ENCODE peak calls at places on chromosomes 6 and 20, in nine cellular contexts. A is LoVo, B is AG08396, Q is AG04450, Z is fibroblast of pulmonary artery, L is EH, M is hepatocyte, V is suprapubic skin, W is T-helper 9 cell. H is an unnamed sample.

GRCh38 chr20:25294459-25295385 is 46.8 kb downstream of the PYGB start:
- DNase-seq in Q (no peak), B (peak), W (peak), A (no peak), V (no peak), Z (peak), L (peak), M (peak), H (peak)

GRCh38 chr6:34145161-34146020 is 496 bp downstream of the GRM4 start:
- DNase-seq in Q (no peak), B (peak), A (no peak), V (no peak), L (peak), M (peak), Z (peak), W (no peak), H (peak)

GRCh38 chr6:68834561-68834960 is 199.5 kb downstream of the ADGRB3 start:
- DNase-seq in Z (no peak), Q (no peak), B (peak), W (no peak), L (no peak), M (no peak), A (no peak), V (no peak), H (no peak)

GRCh38 chr6:157030756-157031155 is 253.6 kb downstream of the ARID1B start:
- DNase-seq in V (no peak), B (no peak), L (no peak), Z (no peak), A (no peak), W (no peak), M (no peak), Q (no peak), H (no peak)

GRCh38 chr6:33957391-33958207 is 153.8 kb upstream of the MLN start:
- DNase-seq in B (no peak), V (no peak), A (no peak), M (no peak), L (no peak), W (no peak), Z (no peak), Q (no peak), H (no peak)

GRCh38 chr6:112773217-112773616 is 426.1 kb downstream of the RFPL4B start:
- DNase-seq in A (no peak), M (no peak), Q (no peak), V (no peak), W (no peak), L (peak), B (no peak), Z (no peak), H (no peak)

GRCh38 chr6:20791932-20792331 is 257.7 kb downstream of the CDKAL1 start:
- DNase-seq in W (no peak), L (peak), A (no peak), V (no peak), B (no peak), Q (no peak), M (no peak), Z (no peak), H (no peak)

GRCh38 chr6:84771732-84772131 is 7.3 kb upstream of the TBX18 start:
- DNase-seq in V (no peak), L (no peak), Z (peak), Q (no peak), M (no peak), W (no peak), B (no peak), A (no peak), H (no peak)

GRCh38 chr6:136945626-136946235 is 23.6 kb downstream of the SLC35D3 start:
- DNase-seq in Q (no peak), W (no peak), B (no peak), M (no peak), L (no peak), A (no peak), Z (no peak), V (no peak), H (no peak)

GRCh38 chr6:131721161-131721560 is 10.3 kb upstream of the CTAGE9 start:
- DNase-seq in V (no peak), L (no peak), A (no peak), Q (no peak), B (no peak), M (no peak), W (no peak), Z (no peak), H (no peak)

GRCh38 chr20:21364413-21364812 is 32.9 kb downstream of the NKX2-4 start:
- DNase-seq in B (no peak), M (no peak), Z (no peak), Q (no peak), W (no peak), V (no peak), L (no peak), A (no peak), H (no peak)

GRCh38 chr6:170505306-170505705 is 47.8 kb downstream of the PSMB1 start:
- DNase-seq in Z (no peak), W (no peak), Q (no peak), V (no peak), B (no peak), A (peak), L (no peak), M (no peak), H (no peak)

GRCh38 chr6:170076466-170077165 is 214.3 kb downstream of the DLL1 start:
- DNase-seq in A (no peak), L (no peak), Q (no peak), M (no peak), B (no peak), W (no peak), Z (no peak), V (peak), H (no peak)

GRCh38 chr6:1479095-1479494 is 89.7 kb downstream of the FOXF2 start:
- DNase-seq in L (peak), A (no peak), Q (no peak), B (peak), Z (peak), W (no peak), V (peak), M (peak), H (no peak)

GRCh38 chr20:31496761-31497295 is 17.4 kb upstream of the HM13 start:
- DNase-seq in W (no peak), B (no peak), Z (peak), Q (no peak), L (peak), V (peak), A (peak), M (peak), H (no peak)

GRCh38 chr6:106747139-106747538 is 117.8 kb downstream of the QRSL1 start:
- DNase-seq in V (no peak), A (peak), B (no peak), M (no peak), Z (no peak), L (no peak), W (no peak), Q (no peak), H (no peak)

GRCh38 chr6:80725156-80725930 is 618.9 kb downstream of the BCKDHB start:
- DNase-seq in W (no peak), L (peak), Z (no peak), A (no peak), Q (no peak), M (peak), B (no peak), V (no peak), H (no peak)

GRCh38 chr6:5529015-5529414 is 267.7 kb downstream of the FARS2 start:
- DNase-seq in A (no peak), W (no peak), M (no peak), Q (no peak), V (no peak), Z (no peak), B (no peak), L (no peak), H (no peak)

GRCh38 chr20:49768204-49769124 is 44.2 kb upstream of the SLC9A8 start:
- DNase-seq in W (no peak), M (peak), A (peak), L (peak), Z (peak), V (no peak), B (peak), Q (peak), H (no peak)

GRCh38 chr6:27888576-27888975 is 23.6 kb downstream of the OR2B2 start:
- DNase-seq in M (no peak), Q (no peak), W (no peak), V (no peak), B (no peak), Z (no peak), A (no peak), L (no peak), H (no peak)

GRCh38 chr6:101088594-101088993 is 207.5 kb upstream of the ASCC3 start:
- DNase-seq in V (no peak), Q (no peak), W (no peak), B (no peak), A (no peak), Z (no peak), L (peak), M (no peak), H (no peak)

GRCh38 chr20:16675165-16675564 is 54.7 kb upstream of the SNRPB2 start:
- DNase-seq in A (no peak), V (no peak), Q (no peak), M (no peak), B (no peak), L (no peak), Z (no peak), W (no peak), H (no peak)

GRCh38 chr6:11094411-11094851 is 797 bp downstream of the SMIM13 start:
- DNase-seq in L (peak), W (peak), Q (no peak), B (peak), Z (peak), A (peak), M (peak), V (no peak), H (no peak)

GRCh38 chr6:151024597-151024996 is 159.1 kb downstream of the MTHFD1L start:
- DNase-seq in A (no peak), L (no peak), V (no peak), M (no peak), W (no peak), Z (no peak), Q (no peak), B (no peak), H (no peak)

GRCh38 chr6:159908535-159908934 is 17.7 kb downstream of the MAS1 start:
- DNase-seq in V (no peak), Q (no peak), B (no peak), M (no peak), L (peak), Z (peak), W (no peak), A (no peak), H (no peak)

GRCh38 chr6:4384638-4385036 is 249.3 kb upstream of the ECI2 start:
- DNase-seq in B (no peak), Q (no peak), L (no peak), M (peak), V (no peak), W (no peak), A (no peak), Z (no peak), H (no peak)

GRCh38 chr6:102848796-102849195 is 1455.3 kb downstream of the GRIK2 start:
- DNase-seq in V (no peak), B (no peak), M (no peak), Q (no peak), W (no peak), Z (no peak), A (no peak), L (no peak), H (no peak)

GRCh38 chr20:17066955-17067354 is 159.9 kb upstream of the PCSK2 start:
- DNase-seq in W (no peak), B (no peak), V (no peak), L (no peak), M (no peak), Q (no peak), Z (no peak), A (no peak), H (peak)

H was measured in NCI-H1092.